ENCODE peak calls at places on chromosomes 11 and 22, in five cellular contexts. N is keratinocyte, M is right cardiac atrium, Q is iPS DF 6.9, E is MG63. X is an unnamed sample.

GRCh38 chr22:48139776-48140175 is 1377.3 kb downstream of the TBC1D22A start:
- DNase-seq in N (no peak), M (no peak), Q (no peak), E (no peak), X (no peak)

GRCh38 chr11:30454108-30454507 is 131.2 kb downstream of the ARL14EP start:
- DNase-seq in N (no peak), M (no peak), Q (no peak), E (no peak), X (no peak)

GRCh38 chr22:22593964-22594656 is 35.0 kb upstream of the PRAME start:
- DNase-seq in N (peak; percentile 23), M (peak; percentile 78), Q (peak; percentile 35), E (peak; percentile 47), X (peak; percentile 61)

GRCh38 chr22:38353142-38353629 is 36.0 kb upstream of the CSNK1E start:
- DNase-seq in N (no peak), M (peak; percentile 90), Q (no peak), E (peak; percentile 51), X (peak; percentile 82)

GRCh38 chr11:70712471-70712870 is 314.1 kb downstream of the CTTN start:
- DNase-seq in N (no peak), M (peak; percentile 62), Q (no peak), E (no peak), X (peak; percentile 14)

GRCh38 chr11:101686514-101686913 is 102.7 kb upstream of the TRPC6 start:
- DNase-seq in N (peak; percentile 50), M (no peak), Q (no peak), E (peak; percentile 43), X (peak; percentile 73)

GRCh38 chr11:134656861-134657540 is 245.0 kb upstream of the B3GAT1 start:
- DNase-seq in N (no peak), M (no peak), Q (no peak), E (peak; percentile 66), X (no peak)

GRCh38 chr22:45709004-45709739 is 37.5 kb downstream of the ATXN10 start:
- DNase-seq in N (no peak), M (no peak), Q (no peak), E (peak; percentile 95), X (peak; percentile 80)

GRCh38 chr11:128036556-128037093 is 550.7 kb downstream of the ETS1 start:
- DNase-seq in N (no peak), M (no peak), Q (no peak), E (no peak), X (no peak)

GRCh38 chr22:48632641-48633246 is 1194.9 kb downstream of the BRD1 start:
- DNase-seq in N (no peak), M (peak; percentile 24), Q (no peak), E (no peak), X (no peak)

GRCh38 chr22:25800766-25801165 is 58.8 kb downstream of the MYO18B start:
- DNase-seq in N (no peak), M (no peak), Q (no peak), E (no peak), X (no peak)

GRCh38 chr22:45112136-45112879 is 51.4 kb upstream of the NUP50 start:
- DNase-seq in N (no peak), M (no peak), Q (no peak), E (peak; percentile 91), X (peak; percentile 12)

GRCh38 chr22:28381427-28382167 is 298.0 kb downstream of the TTC28 start:
- DNase-seq in N (no peak), M (no peak), Q (no peak), E (no peak), X (peak; percentile 58)

GRCh38 chr22:32042924-32043323 is at the start of gene SLC5A1:
- DNase-seq in N (peak; percentile 28), M (no peak), Q (no peak), E (no peak), X (no peak)

GRCh38 chr11:71366076-71366475 is 82.1 kb downstream of the DHCR7 start:
- DNase-seq in N (no peak), M (no peak), Q (no peak), E (no peak), X (no peak)

DNA sequence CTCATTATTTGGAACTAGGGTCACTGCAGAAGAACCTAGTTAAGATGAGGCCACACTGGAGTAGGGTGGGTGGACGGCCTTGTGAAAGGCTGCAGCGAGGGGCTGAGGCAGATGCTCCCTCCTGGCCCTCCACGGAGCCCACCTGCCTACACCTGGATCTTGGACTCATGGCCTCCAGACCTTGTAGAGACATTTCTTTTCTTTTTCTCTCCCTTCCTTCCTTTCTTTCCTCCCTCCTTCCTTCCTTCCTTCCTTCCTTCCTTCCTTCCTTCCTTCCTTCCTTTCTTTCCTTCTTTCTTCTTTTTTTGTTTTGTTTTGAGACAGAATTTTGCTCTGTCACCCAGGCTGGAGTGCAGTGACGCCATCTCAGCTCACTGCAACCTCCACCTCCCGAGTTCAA is 26.6 kb downstream of the DUSP8 start:
- DNase-seq in N (no peak), M (no peak), Q (no peak), E (no peak), X (no peak)
- H3K27me3 ChIP-seq in N (peaks cover 57% of the 10 kb centered on the region), M (no peaks in the 10 kb centered on the region), Q (peaks cover 6% of the 10 kb centered on the region), E (peaks cover 7% of the 10 kb centered on the region), X (peaks cover 52% of the 10 kb centered on the region)

GRCh38 chr11:2669926-2670469 is 29.8 kb downstream of the KCNQ1OT1 start:
- DNase-seq in N (no peak), M (no peak), Q (no peak), E (no peak), X (no peak)
- H3K27me3 ChIP-seq in N (no peaks in the 10 kb centered on the region), M (no peaks in the 10 kb centered on the region), Q (no peaks in the 10 kb centered on the region), E (no peaks in the 10 kb centered on the region), X (no peaks in the 10 kb centered on the region)

GRCh38 chr11:14974021-14974698 is 2.0 kb upstream of the CALCA start:
- DNase-seq in N (no peak), M (peak; percentile 48), Q (no peak), E (no peak), X (no peak)

GRCh38 chr11:14971865-14972580 is at the start of gene CALCA:
- DNase-seq in N (no peak), M (peak; percentile 41), Q (no peak), E (no peak), X (no peak)

GRCh38 chr11:14974723-14975587 is 2.8 kb upstream of the CALCA start:
- DNase-seq in N (no peak), M (peak; percentile 69), Q (no peak), E (peak; percentile 33), X (peak; percentile 19)

GRCh38 chr11:14972581-14973490 is 685 bp upstream of the CALCA start:
- DNase-seq in N (no peak), M (no peak), Q (no peak), E (no peak), X (no peak)

GRCh38 chr11:14973621-14974020 is 1.5 kb upstream of the CALCA start:
- DNase-seq in N (no peak), M (no peak), Q (no peak), E (no peak), X (no peak)
- H3K27me3 ChIP-seq in N (peaks cover 74% of the 10 kb centered on the region), M (no peaks in the 10 kb centered on the region), Q (peaks cover 56% of the 10 kb centered on the region), E (no peaks in the 10 kb centered on the region), X (peaks cover 81% of the 10 kb centered on the region)

GRCh38 chr11:5737672-5738071 is 1.4 kb downstream of the OR56B1 start:
- DNase-seq in N (no peak), M (no peak), Q (no peak), E (peak; percentile 3), X (no peak)

GRCh38 chr11:5737091-5737490 is 843 bp downstream of the OR56B1 start:
- DNase-seq in N (no peak), M (no peak), Q (no peak), E (peak; percentile 77), X (peak; percentile 15)

GRCh38 chr11:5736396-5736795 is at the start of gene OR56B1:
- DNase-seq in N (no peak), M (no peak), Q (no peak), E (peak; percentile 89), X (no peak)
- H3K27me3 ChIP-seq in N (no peaks in the 10 kb centered on the region), M (no peaks in the 10 kb centered on the region), Q (no peaks in the 10 kb centered on the region), E (no peaks in the 10 kb centered on the region), X (no peaks in the 10 kb centered on the region)

DNA sequence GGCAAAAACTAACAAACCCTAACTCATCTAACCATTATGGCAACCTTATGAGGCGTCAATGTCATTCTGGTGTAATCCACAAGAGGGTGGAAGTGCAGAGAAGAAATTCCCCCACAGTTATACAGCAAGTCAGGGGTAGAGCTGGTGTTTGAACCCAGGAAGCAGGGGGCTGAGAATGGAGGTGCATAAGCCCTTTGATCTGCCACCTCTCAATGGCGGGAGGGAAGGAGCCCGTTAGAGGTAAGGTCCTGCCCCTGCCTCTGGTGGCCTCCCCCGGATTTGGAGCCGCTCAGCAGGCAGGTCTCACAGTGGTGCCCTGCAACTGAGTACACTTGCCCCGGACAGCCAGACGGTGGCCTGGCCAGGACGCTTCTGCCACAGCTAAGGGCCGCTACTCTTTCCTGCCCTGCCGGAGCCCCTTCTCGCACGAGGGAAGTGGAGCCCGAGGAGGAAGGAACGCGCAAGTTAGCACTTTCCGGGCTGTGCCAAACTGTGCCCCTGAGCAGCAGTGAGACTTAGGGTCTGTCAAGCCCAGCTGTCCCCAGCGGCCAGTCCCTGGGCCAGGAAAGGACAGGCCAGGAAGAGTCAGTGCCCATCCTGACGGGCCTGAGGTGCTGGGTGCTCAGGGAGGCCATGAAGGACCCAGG is 1.1 kb downstream of the FXYD2 start:
- DNase-seq in N (no peak), M (peak; percentile 76), Q (no peak), E (no peak), X (no peak)
- H3K27me3 ChIP-seq in N (peaks cover 5% of the 10 kb centered on the region), M (no peaks in the 10 kb centered on the region), Q (no peaks in the 10 kb centered on the region), E (no peaks in the 10 kb centered on the region), X (peaks cover 8% of the 10 kb centered on the region)

DNA sequence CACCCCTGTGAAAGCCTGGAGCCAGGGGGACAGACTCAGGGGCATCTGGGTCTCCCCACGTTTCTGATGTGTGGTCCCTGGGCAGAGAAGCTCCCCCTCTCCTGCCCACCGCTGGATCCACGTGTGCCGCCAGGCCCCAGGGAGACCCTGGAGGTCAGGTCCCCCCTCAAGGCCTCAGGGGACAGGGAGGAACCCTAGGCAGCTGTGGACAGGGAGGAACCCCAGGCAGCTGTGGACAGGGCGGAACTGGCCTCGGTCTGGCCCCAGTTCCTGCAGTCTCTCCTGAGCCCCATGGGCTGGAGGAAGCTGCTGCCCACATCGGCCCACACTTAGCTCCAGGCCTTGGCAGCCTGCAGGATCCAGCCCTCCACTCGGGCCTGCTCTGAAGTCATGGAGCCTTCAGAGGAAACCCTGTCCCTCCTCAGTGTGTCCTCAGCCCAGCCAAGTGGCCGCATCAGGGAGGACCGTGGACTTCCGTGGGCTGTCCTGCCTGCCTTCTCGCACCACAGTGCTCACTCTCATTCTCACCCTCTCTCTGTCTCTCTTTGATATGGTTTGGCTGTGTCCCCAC is 127.7 kb downstream of the BRD1 start:
- DNase-seq in N (no peak), M (no peak), Q (no peak), E (no peak), X (no peak)
- H3K27me3 ChIP-seq in N (no peaks in the 10 kb centered on the region), M (no peaks in the 10 kb centered on the region), Q (no peaks in the 10 kb centered on the region), E (peaks cover 24% of the 10 kb centered on the region), X (peaks cover 6% of the 10 kb centered on the region)

GRCh38 chr22:43824724-43825485 is 12.8 kb upstream of the EFCAB6 start:
- DNase-seq in N (no peak), M (no peak), Q (no peak), E (no peak), X (no peak)

GRCh38 chr22:43823911-43824665 is 12.0 kb upstream of the EFCAB6 start:
- DNase-seq in N (no peak), M (no peak), Q (no peak), E (no peak), X (no peak)

GRCh38 chr22:43827336-43827735 is 15.2 kb upstream of the EFCAB6 start:
- DNase-seq in N (no peak), M (no peak), Q (no peak), E (no peak), X (no peak)

GRCh38 chr22:43826142-43827093 is 14.3 kb upstream of the EFCAB6 start:
- DNase-seq in N (no peak), M (peak; percentile 68), Q (no peak), E (peak; percentile 82), X (peak; percentile 67)

GRCh38 chr22:43825651-43826050 is 13.5 kb upstream of the EFCAB6 start:
- DNase-seq in N (no peak), M (no peak), Q (no peak), E (no peak), X (no peak)
- H3K27me3 ChIP-seq in N (peaks cover 16% of the 10 kb centered on the region), M (no peaks in the 10 kb centered on the region), Q (no peaks in the 10 kb centered on the region), E (no peaks in the 10 kb centered on the region), X (peaks cover 28% of the 10 kb centered on the region)

GRCh38 chr22:19762315-19763140 is 1.9 kb downstream of the TBX1 start:
- DNase-seq in N (no peak), M (peak; percentile 28), Q (no peak), E (no peak), X (no peak)
- H3K27me3 ChIP-seq in N (peaks cover 22% of the 10 kb centered on the region), M (no peaks in the 10 kb centered on the region), Q (peaks cover 87% of the 10 kb centered on the region), E (no peaks in the 10 kb centered on the region), X (peaks cover 28% of the 10 kb centered on the region)